ENCODE peak calls at places on chromosomes 3 and 15, in ten cellular contexts. X is stimulated activated CD4-positive, alpha-beta T cell treated with anti-CD3 and anti-CD28 coated beads, Interleukin-12 subunit alpha, Interleukin-12 subunit beta, amount 100 ng/mL, for 48 hours; Y is dermis blood vessel endothelial cell; C is T-cell; F is IMR-90; A is naive thymus-derived CD8-positive, alpha-beta T cell; E is choroid plexus epithelial cell; G is HFFc6; B is CD4-positive, CD25-positive, alpha-beta regulatory T cell; P is NCI-H345. Q is an unnamed sample.

GRCh38 chr3:41598804-41599481 is 363.0 kb downstream of the ULK4 start:
- DNase-seq in X (no peak), Y (no peak), C (no peak), F (peak), A (no peak), E (peak), G (peak), B (no peak), P (no peak), Q (no peak)

GRCh38 chr3:154507727-154508126 is 77.7 kb upstream of the GPR149 start:
- DNase-seq in X (no peak), Y (no peak), C (no peak), F (no peak), A (no peak), E (no peak), G (no peak), B (no peak), P (no peak), Q (no peak)

GRCh38 chr3:134328147-134328591 is 46.1 kb downstream of the AMOTL2 start:
- DNase-seq in X (no peak), Y (no peak), C (no peak), F (peak), A (no peak), E (peak), G (peak), B (no peak), P (no peak), Q (no peak)

GRCh38 chr3:112119686-112120484 is 13.2 kb downstream of the GCSAM start:
- DNase-seq in X (no peak), Y (no peak), C (no peak), F (no peak), A (no peak), E (no peak), G (no peak), B (no peak), P (no peak), Q (peak)

GRCh38 chr15:92394327-92395175 is 870 bp downstream of the ST8SIA2 start:
- DNase-seq in X (no peak), Y (no peak), C (no peak), F (no peak), A (no peak), E (no peak), G (no peak), B (no peak), P (no peak), Q (no peak)

GRCh38 chr3:27228805-27229204 is 140.4 kb downstream of the NEK10 start:
- DNase-seq in X (no peak), Y (peak), C (no peak), F (no peak), A (no peak), E (no peak), G (no peak), B (no peak), P (no peak), Q (no peak)

GRCh38 chr15:83199288-83199687 is 8.3 kb downstream of the HDGFL3 start:
- DNase-seq in X (no peak), Y (no peak), C (no peak), F (no peak), A (no peak), E (no peak), G (no peak), B (no peak), P (no peak), Q (no peak)

GRCh38 chr15:56019060-56019793 is 25.8 kb upstream of the NEDD4 start:
- DNase-seq in X (no peak), Y (no peak), C (no peak), F (peak), A (no peak), E (no peak), G (no peak), B (no peak), P (no peak), Q (no peak)

GRCh38 chr3:24168977-24169376 is 223.9 kb downstream of the NR1D2 start:
- DNase-seq in X (no peak), Y (no peak), C (no peak), F (no peak), A (no peak), E (no peak), G (no peak), B (no peak), P (no peak), Q (no peak)

GRCh38 chr15:80780416-80781221 is 1.4 kb downstream of the CEMIP start:
- DNase-seq in X (peak), Y (peak), C (no peak), F (peak), A (no peak), E (peak), G (no peak), B (no peak), P (no peak), Q (no peak)

GRCh38 chr3:48016336-48016973 is at the start of gene MAP4:
- DNase-seq in X (no peak), Y (peak), C (no peak), F (peak), A (no peak), E (peak), G (no peak), B (no peak), P (no peak), Q (no peak)

GRCh38 chr15:31480356-31481058 is 153.9 kb downstream of the KLF13 start:
- DNase-seq in X (no peak), Y (no peak), C (no peak), F (no peak), A (no peak), E (no peak), G (no peak), B (no peak), P (no peak), Q (no peak)

GRCh38 chr3:157572559-157573270 is 69.5 kb upstream of the VEPH1 start:
- DNase-seq in X (no peak), Y (peak), C (no peak), F (peak), A (no peak), E (peak), G (peak), B (peak), P (peak), Q (peak)

GRCh38 chr3:152230367-152230766 is 38.4 kb upstream of the MBNL1 start:
- DNase-seq in X (no peak), Y (no peak), C (no peak), F (no peak), A (no peak), E (peak), G (no peak), B (no peak), P (no peak), Q (no peak)

GRCh38 chr15:27235689-27236088 is 264.7 kb downstream of the GABRG3 start:
- DNase-seq in X (no peak), Y (no peak), C (no peak), F (no peak), A (no peak), E (no peak), G (no peak), B (no peak), P (no peak), Q (no peak)

GRCh38 chr15:52738311-52738710 is 51.8 kb downstream of the ONECUT1 start:
- DNase-seq in X (no peak), Y (no peak), C (no peak), F (no peak), A (no peak), E (peak), G (no peak), B (no peak), P (no peak), Q (no peak)

GRCh38 chr3:122893282-122893681 is 98.4 kb downstream of the SLC49A4 start:
- DNase-seq in X (no peak), Y (peak), C (no peak), F (no peak), A (no peak), E (no peak), G (no peak), B (no peak), P (no peak), Q (no peak)

GRCh38 chr15:83380682-83381081 is 66.5 kb upstream of the SH3GL3 start:
- DNase-seq in X (peak), Y (peak), C (no peak), F (peak), A (no peak), E (peak), G (peak), B (no peak), P (no peak), Q (peak)

GRCh38 chr3:52851348-52851747 is 16.5 kb upstream of the MUSTN1 start:
- DNase-seq in X (peak), Y (peak), C (no peak), F (peak), A (peak), E (peak), G (peak), B (peak), P (peak), Q (peak)

GRCh38 chr3:153591566-153592221 is 429.7 kb downstream of the RAP2B start:
- DNase-seq in X (no peak), Y (no peak), C (no peak), F (no peak), A (no peak), E (no peak), G (no peak), B (no peak), P (no peak), Q (no peak)

GRCh38 chr3:111080357-111080937 is 8.8 kb downstream of the NECTIN3 start:
- DNase-seq in X (no peak), Y (peak), C (no peak), F (peak), A (no peak), E (peak), G (peak), B (no peak), P (no peak), Q (peak)

GRCh38 chr3:157695586-157695985 is 192.4 kb upstream of the VEPH1 start:
- DNase-seq in X (no peak), Y (no peak), C (no peak), F (no peak), A (no peak), E (no peak), G (no peak), B (no peak), P (no peak), Q (no peak)

GRCh38 chr3:84008623-84009022 is 950.2 kb upstream of the CADM2 start:
- DNase-seq in X (no peak), Y (no peak), C (no peak), F (no peak), A (no peak), E (no peak), G (no peak), B (no peak), P (no peak), Q (no peak)

GRCh38 chr15:48939686-48940085 is 24.0 kb downstream of the SHC4 start:
- DNase-seq in X (no peak), Y (peak), C (no peak), F (peak), A (no peak), E (peak), G (peak), B (no peak), P (no peak), Q (no peak)

GRCh38 chr3:179503152-179503551 is 51.9 kb upstream of the GNB4 start:
- DNase-seq in X (no peak), Y (no peak), C (no peak), F (no peak), A (no peak), E (no peak), G (no peak), B (no peak), P (no peak), Q (no peak)

GRCh38 chr15:68829068-68829467 is 8.4 kb upstream of the ANP32A start:
- DNase-seq in X (no peak), Y (peak), C (no peak), F (no peak), A (no peak), E (peak), G (no peak), B (peak), P (no peak), Q (peak)

GRCh38 chr3:3776607-3777006 is 22.6 kb upstream of the LRRN1 start:
- DNase-seq in X (no peak), Y (no peak), C (no peak), F (no peak), A (no peak), E (no peak), G (no peak), B (no peak), P (no peak), Q (no peak)

GRCh38 chr15:47212222-47213010 is 504.9 kb upstream of the SEMA6D start:
- DNase-seq in X (no peak), Y (no peak), C (no peak), F (no peak), A (no peak), E (no peak), G (no peak), B (no peak), P (no peak), Q (no peak)

GRCh38 chr3:38473229-38473628 is 19.5 kb downstream of the ACVR2B start:
- DNase-seq in X (no peak), Y (no peak), C (no peak), F (no peak), A (no peak), E (peak), G (no peak), B (no peak), P (peak), Q (no peak)

GRCh38 chr15:39403674-39404117 is 177.2 kb upstream of the THBS1 start:
- DNase-seq in X (no peak), Y (peak), C (no peak), F (peak), A (no peak), E (peak), G (peak), B (no peak), P (peak), Q (no peak)

GRCh38 chr15:81301385-81301784 is 22.6 kb downstream of the STARD5 start:
- DNase-seq in X (no peak), Y (no peak), C (no peak), F (no peak), A (no peak), E (no peak), G (no peak), B (no peak), P (no peak), Q (no peak)

GRCh38 chr3:31129241-31129640 is 234.8 kb upstream of the GADL1 start:
- DNase-seq in X (no peak), Y (no peak), C (no peak), F (no peak), A (no peak), E (no peak), G (no peak), B (no peak), P (no peak), Q (no peak)

GRCh38 chr3:41117398-41117870 is 81.9 kb upstream of the CTNNB1 start:
- DNase-seq in X (peak), Y (peak), C (peak), F (peak), A (peak), E (peak), G (peak), B (peak), P (peak), Q (peak)

GRCh38 chr3:120506828-120507774 is 56.3 kb upstream of the FSTL1 start:
- DNase-seq in X (no peak), Y (peak), C (no peak), F (peak), A (no peak), E (peak), G (peak), B (no peak), P (no peak), Q (peak)

GRCh38 chr3:150080058-150080730 is 109.5 kb upstream of the PFN2 start:
- DNase-seq in X (no peak), Y (no peak), C (no peak), F (no peak), A (no peak), E (no peak), G (no peak), B (no peak), P (no peak), Q (no peak)

GRCh38 chr3:120163023-120163422 is 68.8 kb upstream of the GSK3B start:
- DNase-seq in X (no peak), Y (no peak), C (no peak), F (no peak), A (no peak), E (no peak), G (no peak), B (no peak), P (no peak), Q (no peak)

GRCh38 chr3:46845860-46846623 is 17.2 kb downstream of the MYL3 start:
- DNase-seq in X (peak), Y (peak), C (peak), F (peak), A (peak), E (peak), G (peak), B (peak), P (peak), Q (peak)